ENCODE peak calls at places on chromosomes 13 and 19, in six cellular contexts. U is IMR-90, J is neuronal stem cell, M is H1, A is H9, P is mesenchymal stem cell. T is an unnamed sample.

GRCh38 chr19:1453525-1454371 is 3.8 kb downstream of the APC2 start:
- DNase-seq in U (no peak), J (no peak), M (no peak), A (peak), P (no peak), T (no peak)

GRCh38 chr19:34274284-34274826 is 20.0 kb downstream of the GARRE1 start:
- DNase-seq in U (peak), J (no peak), M (no peak), A (no peak), P (peak), T (no peak)

GRCh38 chr19:13850910-13851753 is 25.8 kb upstream of the NANOS3 start:
- DNase-seq in U (peak), J (no peak), M (no peak), A (peak), P (peak), T (peak)

GRCh38 chr13:79593611-79594275 is 112.8 kb downstream of the NDFIP2 start:
- DNase-seq in U (peak), J (no peak), M (no peak), A (no peak), P (no peak), T (no peak)

GRCh38 chr19:11457115-11457514 is 21.7 kb downstream of the PRKCSH start:
- DNase-seq in U (no peak), J (no peak), M (no peak), A (no peak), P (no peak), T (no peak)

GRCh38 chr13:39976481-39976880 is 321.0 kb downstream of the COG6 start:
- DNase-seq in U (no peak), J (no peak), M (no peak), A (no peak), P (no peak), T (no peak)

GRCh38 chr13:38970380-38971051 is 20.1 kb downstream of the STOML3 start:
- DNase-seq in U (no peak), J (no peak), M (no peak), A (no peak), P (no peak), T (no peak)

GRCh38 chr19:45234089-45234869 is 10.9 kb downstream of the EXOC3L2 start:
- DNase-seq in U (no peak), J (no peak), M (no peak), A (peak), P (no peak), T (no peak)

GRCh38 chr19:44515031-44515430 is 14.4 kb downstream of the CEACAM20 start:
- DNase-seq in U (no peak), J (no peak), M (no peak), A (no peak), P (no peak), T (no peak)

GRCh38 chr13:108609353-108609752 is 20.1 kb upstream of the MYO16 start:
- DNase-seq in U (peak), J (no peak), M (no peak), A (no peak), P (peak), T (no peak)

GRCh38 chr19:41863209-41863931 is 3.3 kb downstream of the RPS19 start:
- DNase-seq in U (no peak), J (no peak), M (no peak), A (no peak), P (no peak), T (no peak)
- H2AK5ac ChIP-seq in U (no peak), J (no peak), M (no peak), A (no peak), P (no peak), T (no peak)

GRCh38 chr19:4414144-4414799 is 11.8 kb downstream of the CHAF1A start:
- DNase-seq in U (peak), J (no peak), M (no peak), A (no peak), P (peak), T (peak)

GRCh38 chr19:4405977-4406376 is 3.5 kb downstream of the CHAF1A start:
- DNase-seq in U (no peak), J (no peak), M (no peak), A (peak), P (no peak), T (no peak)

GRCh38 chr19:4413588-4413987 is 11.1 kb downstream of the CHAF1A start:
- DNase-seq in U (no peak), J (no peak), M (no peak), A (no peak), P (no peak), T (no peak)

GRCh38 chr19:4406626-4407025 is 4.2 kb downstream of the CHAF1A start:
- DNase-seq in U (no peak), J (no peak), M (no peak), A (peak), P (no peak), T (no peak)

GRCh38 chr19:4409123-4409933 is 6.9 kb downstream of the CHAF1A start:
- DNase-seq in U (no peak), J (no peak), M (peak), A (peak), P (no peak), T (no peak)
- H3K4ac ChIP-seq in U (no peak), J (no peak), M (peak), A (no peak), P (no peak), T (no peak)

GRCh38 chr13:99058527-99059495 is 80.9 kb upstream of the DOCK9 start:
- DNase-seq in U (no peak), J (no peak), M (no peak), A (no peak), P (no peak), T (no peak)
- H4K91ac ChIP-seq in U (no peak), J (no peak), M (no peak), A (no peak), P (peak), T (peak)

GRCh38 chr13:78194904-78195639 is 276.4 kb upstream of the EDNRB start:
- DNase-seq in U (peak), J (peak), M (no peak), A (no peak), P (no peak), T (peak)
- H2AK5ac ChIP-seq in U (no peak), J (no peak), M (no peak), A (no peak), P (no peak), T (no peak)

DNA sequence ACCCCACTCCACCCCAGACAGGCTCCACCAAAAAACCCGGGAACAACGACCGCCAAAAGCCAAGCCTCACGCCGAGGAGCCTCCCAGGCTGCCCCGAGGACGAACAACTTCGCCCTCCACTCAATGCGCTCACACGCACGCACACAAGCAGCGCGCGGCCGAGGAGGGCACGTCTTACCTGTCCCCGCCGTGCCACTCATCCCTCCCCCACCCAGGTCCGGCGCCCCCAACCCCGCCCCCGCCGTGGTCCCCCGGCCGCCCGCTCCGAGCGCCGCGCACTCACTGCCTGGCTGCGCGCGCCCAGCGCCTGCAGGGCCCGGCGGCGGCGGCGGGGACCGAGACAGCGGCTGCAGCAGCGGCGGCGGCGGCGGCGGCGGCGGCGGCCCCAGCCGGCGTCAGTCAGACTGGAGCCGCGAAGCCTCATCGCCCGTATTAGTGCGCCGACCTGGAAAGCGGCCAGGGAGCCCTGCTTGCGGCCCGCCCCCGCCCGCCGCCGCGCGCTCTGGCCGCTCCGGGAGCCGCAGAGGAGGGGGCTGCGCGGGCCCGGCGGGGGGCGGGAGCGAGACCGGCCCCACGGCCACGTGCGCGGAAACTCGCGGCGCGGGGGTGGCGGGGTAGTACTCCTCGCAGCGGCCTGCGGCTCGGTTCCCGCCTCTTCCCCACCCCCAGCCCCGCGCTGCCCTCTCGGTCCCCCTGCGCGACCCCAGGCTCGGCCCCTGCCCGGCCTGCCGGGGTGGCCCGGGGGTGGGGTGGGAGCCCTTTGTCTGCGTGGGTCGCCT is at the start of gene SMAD9:
- DNase-seq in U (peak), J (peak), M (no peak), A (peak), P (peak), T (peak)
- H3K4ac ChIP-seq in U (peak), J (no peak), M (no peak), A (no peak), P (peak), T (peak)

GRCh38 chr19:54517483-54517882 is 14.9 kb downstream of the LAIR2 start:
- DNase-seq in U (peak), J (peak), M (no peak), A (peak), P (peak), T (peak)
- H4K91ac ChIP-seq in U (no peak), J (no peak), M (no peak), A (no peak), P (no peak), T (no peak)

T was measured in trophoblast cell.